ENCODE peak calls at places on chromosome 16, in four cellular contexts. X is head of caudate nucleus, W is adrenal gland, C is NCI-H1417. P is an unnamed sample.

GRCh38 chr16:17331991-17332390 is 138.8 kb downstream of the XYLT1 start:
- DNase-seq in C (no peak), X (no peak), W (no peak), P (no peak)

GRCh38 chr16:68539704-68540370 is 746 bp downstream of the ZFP90 start:
- DNase-seq in W (no peak), C (no peak), X (peak), P (no peak)

GRCh38 chr16:9761870-9762269 is 420.4 kb downstream of the GRIN2A start:
- DNase-seq in C (no peak), X (peak), W (no peak), P (no peak)

GRCh38 chr16:90011196-90011819 is 7.9 kb downstream of the DBNDD1 start:
- DNase-seq in C (no peak), W (no peak), X (no peak), P (no peak)

GRCh38 chr16:86048882-86049585 is 150.1 kb downstream of the IRF8 start:
- DNase-seq in X (no peak), W (no peak), C (no peak), P (no peak)

GRCh38 chr16:17345043-17345442 is 125.7 kb downstream of the XYLT1 start:
- DNase-seq in X (no peak), C (no peak), W (no peak), P (no peak)

GRCh38 chr16:12113581-12114375 is 137.2 kb downstream of the SNX29 start:
- DNase-seq in W (no peak), C (peak), X (peak), P (no peak)

GRCh38 chr16:50354629-50355456 is 13.9 kb downstream of the BRD7 start:
- DNase-seq in X (no peak), C (no peak), W (no peak), P (peak)

GRCh38 chr16:66155933-66156332 is 210.6 kb upstream of the CDH5 start:
- DNase-seq in W (no peak), X (no peak), C (no peak), P (no peak)

GRCh38 chr16:66580605-66581209 is 1.4 kb downstream of the CMTM2 start:
- DNase-seq in C (no peak), W (no peak), X (no peak), P (no peak)

GRCh38 chr16:55003916-55004315 is 73.3 kb downstream of the IRX5 start:
- DNase-seq in C (no peak), X (no peak), W (no peak), P (no peak)

GRCh38 chr16:20803561-20804214 is 2.6 kb downstream of the ERI2 start:
- DNase-seq in W (no peak), X (no peak), C (no peak), P (no peak)